ENCODE peak calls at places on chromosomes 3 and 15, in four cellular contexts. J, R, B and Q are unnamed samples.

GRCh38 chr3:11907667-11908660 is 61.3 kb upstream of the TAMM41 start:
- DNase-seq in J (no peak), R (no peak), B (no peak), Q (no peak)

GRCh38 chr15:47505712-47506542 is 211.4 kb upstream of the SEMA6D start:
- DNase-seq in J (no peak), R (no peak), B (no peak), Q (no peak)

GRCh38 chr15:39596358-39597051 is 15.6 kb downstream of the THBS1 start:
- DNase-seq in J (no peak), B (no peak), R (no peak), Q (no peak)

GRCh38 chr15:56736881-56737707 is 3.8 kb upstream of the ZNF280D start:
- DNase-seq in J (no peak), B (no peak), R (no peak), Q (no peak)

GRCh38 chr15:62063851-62064635 is 2.7 kb upstream of the C2CD4A start:
- DNase-seq in R (no peak), B (no peak), J (no peak), Q (no peak)

GRCh38 chr3:1183320-1184048 is 90.7 kb downstream of the CNTN6 start:
- DNase-seq in J (no peak), B (no peak), R (no peak), Q (no peak)

GRCh38 chr3:30689202-30689641 is 82.8 kb downstream of the TGFBR2 start:
- DNase-seq in J (no peak), B (no peak), R (no peak), Q (no peak)

GRCh38 chr3:169456900-169457299 is 206.6 kb downstream of the MECOM start:
- DNase-seq in J (no peak), R (no peak), B (no peak), Q (peak; percentile 30)

GRCh38 chr3:56855856-56856538 is 54.2 kb upstream of the ARHGEF3 start:
- DNase-seq in B (no peak), R (no peak), J (peak; percentile 37), Q (peak; percentile 49)

GRCh38 chr3:121957674-121958419 is 63.6 kb downstream of the SLC15A2 start:
- DNase-seq in R (peak; percentile 84), J (no peak), B (no peak), Q (no peak)

GRCh38 chr3:37736632-37737031 is 125.0 kb upstream of the CTDSPL start:
- DNase-seq in R (no peak), B (no peak), J (no peak), Q (no peak)

GRCh38 chr3:129389572-129389937 is 38.9 kb downstream of the EFCAB12 start:
- DNase-seq in B (no peak), R (no peak), J (no peak), Q (no peak)

GRCh38 chr3:133301194-133301593 is 98.7 kb upstream of the BFSP2 start:
- DNase-seq in B (no peak), J (no peak), R (no peak), Q (no peak)

GRCh38 chr3:19489936-19490335 is 341.6 kb downstream of the KCNH8 start:
- DNase-seq in B (no peak), R (no peak), J (no peak), Q (no peak)

GRCh38 chr3:26438325-26438940 is 184.1 kb upstream of the LRRC3B start:
- DNase-seq in R (no peak), J (no peak), B (no peak), Q (no peak)

GRCh38 chr15:95557226-95558046 is 773.1 kb upstream of the NR2F2 start:
- DNase-seq in R (peak; percentile 12), B (peak; percentile 54), J (peak; percentile 1), Q (peak; percentile 55)

GRCh38 chr3:14685204-14685603 is 10.3 kb downstream of the C3orf20 start:
- DNase-seq in J (no peak), B (no peak), R (no peak), Q (no peak)

GRCh38 chr3:123343296-123344174 is 105.4 kb downstream of the ADCY5 start:
- DNase-seq in J (no peak), R (no peak), B (no peak), Q (no peak)

GRCh38 chr15:71612869-71613268 is 197.5 kb upstream of the NR2E3 start:
- DNase-seq in R (no peak), J (no peak), B (no peak), Q (no peak)

GRCh38 chr15:68652141-68652540 is 73.3 kb downstream of the CORO2B start:
- DNase-seq in B (no peak), R (no peak), J (no peak), Q (no peak)

GRCh38 chr3:160720123-160720746 is 35.8 kb upstream of the PPM1L start:
- DNase-seq in J (no peak), B (no peak), R (no peak), Q (peak; percentile 20)

GRCh38 chr15:51799174-51799907 is 30.1 kb upstream of the TMOD3 start:
- DNase-seq in B (no peak), R (no peak), J (no peak), Q (no peak)

GRCh38 chr3:185992801-185993467 is 55.1 kb upstream of the TRA2B start:
- DNase-seq in J (no peak), B (no peak), R (no peak), Q (no peak)

GRCh38 chr3:25783661-25784512 is 644 bp upstream of the NGLY1 start:
- DNase-seq in R (no peak), J (peak; percentile 30), B (peak; percentile 34), Q (no peak)

DNA sequence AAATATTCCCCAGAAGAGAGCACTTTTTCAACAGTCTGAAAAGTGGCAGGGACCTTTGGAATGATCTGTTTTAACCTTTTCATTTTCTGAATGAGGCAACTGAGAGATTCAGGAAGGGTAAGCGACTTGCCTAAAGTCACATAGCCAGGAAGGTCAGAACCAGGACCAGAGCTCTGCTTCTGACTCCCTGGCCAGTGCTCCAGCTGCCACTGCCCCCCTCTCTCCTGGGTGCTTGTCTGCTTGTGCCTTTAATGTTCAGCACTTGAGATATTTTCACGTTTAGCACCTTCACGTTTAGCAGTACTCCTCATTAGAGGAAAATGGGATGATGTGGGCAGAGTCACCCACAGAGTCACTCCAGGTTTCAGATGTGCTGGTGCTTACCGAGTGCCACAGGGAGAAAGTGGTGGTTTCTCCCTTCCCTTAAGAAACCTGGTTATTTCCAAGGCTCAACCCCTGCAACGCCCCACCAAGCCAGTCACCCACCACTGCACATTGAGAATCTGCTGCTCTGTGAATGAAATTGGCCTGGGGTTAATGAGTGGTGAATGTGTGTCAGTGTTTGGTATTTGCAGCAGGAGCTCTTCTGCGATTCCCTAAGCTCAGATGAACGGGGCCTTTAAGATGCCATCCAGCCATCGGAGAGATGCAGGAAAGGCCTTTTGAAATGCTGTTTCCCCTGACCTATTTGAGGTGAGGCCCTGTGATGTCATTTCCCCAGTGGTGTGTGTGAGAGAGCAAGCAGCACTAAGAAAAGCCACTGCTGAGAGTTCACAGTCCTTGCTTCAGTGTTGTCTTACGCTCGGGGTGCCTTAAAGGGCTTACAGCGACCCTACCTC is 68.6 kb downstream of the SMAD3 start:
- DNase-seq in B (no peak), J (no peak), R (no peak), Q (no peak)
- TF ChIP-seq FOXK2 in B (no peak), J (no peak), R (no peak), Q (no peak)

DNA sequence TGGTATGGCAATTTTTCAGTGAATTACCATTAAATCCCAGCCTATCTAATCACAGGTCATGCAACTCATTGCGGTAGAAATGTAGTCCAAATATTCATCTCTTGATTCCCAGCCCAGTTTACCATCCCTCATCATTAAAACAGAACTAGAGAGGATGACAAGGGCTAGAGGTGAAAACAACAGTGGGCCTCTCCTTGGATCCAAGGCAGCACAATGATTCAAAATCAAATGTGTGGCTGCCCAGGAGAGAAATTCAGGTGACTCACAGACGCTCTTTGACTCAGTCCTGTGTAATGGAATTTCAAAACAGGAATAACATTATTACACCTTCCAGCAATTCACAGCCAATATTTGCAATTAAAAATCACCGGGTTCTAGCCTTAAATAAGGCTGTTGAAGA is 246.5 kb downstream of the TBL1XR1 start:
- DNase-seq in J (no peak), R (no peak), B (no peak), Q (no peak)
- TF ChIP-seq TARDBP in J (no peak), R (no peak), B (no peak), Q (no peak)

GRCh38 chr3:29283739-29284138 is 2.9 kb downstream of the RBMS3 start:
- DNase-seq in J (no peak), B (no peak), R (no peak), Q (no peak)

GRCh38 chr3:29284578-29284977 is 3.7 kb downstream of the RBMS3 start:
- DNase-seq in B (no peak), J (no peak), R (no peak), Q (no peak)

GRCh38 chr3:29282431-29283296 is 1.8 kb downstream of the RBMS3 start:
- DNase-seq in B (no peak), R (no peak), J (no peak), Q (no peak)

GRCh38 chr3:29281265-29282228 is 676 bp downstream of the RBMS3 start:
- DNase-seq in J (no peak), R (peak; percentile 63), B (no peak), Q (no peak)

GRCh38 chr3:29283297-29283681 is 2.4 kb downstream of the RBMS3 start:
- DNase-seq in R (no peak), B (no peak), J (no peak), Q (no peak)
- TF ChIP-seq FOXK2 in R (no peak), B (no peak), J (no peak), Q (no peak)

GRCh38 chr15:43883571-43883970 is 56.8 kb downstream of the WDR76 start:
- DNase-seq in B (no peak), J (no peak), R (no peak), Q (no peak)

GRCh38 chr15:43893956-43894355 is 67.2 kb downstream of the WDR76 start:
- DNase-seq in R (no peak), B (no peak), J (no peak), Q (no peak)

GRCh38 chr15:43887901-43888300 is 61.1 kb downstream of the WDR76 start:
- DNase-seq in B (no peak), R (no peak), J (no peak), Q (no peak)

GRCh38 chr15:43886558-43886957 is 59.8 kb downstream of the WDR76 start:
- DNase-seq in B (no peak), R (no peak), J (no peak), Q (no peak)

GRCh38 chr15:43889072-43889471 is 62.3 kb downstream of the WDR76 start:
- DNase-seq in R (no peak), B (no peak), J (no peak), Q (no peak)
- TF ChIP-seq TARDBP in R (no peak), B (no peak), J (no peak), Q (no peak)

GRCh38 chr3:63972196-63972595 is 51.1 kb downstream of the PSMD6 start:
- DNase-seq in J (no peak), B (no peak), R (no peak), Q (no peak)
- TF ChIP-seq FOXK2 in J (no peak), B (no peak), R (no peak), Q (no peak)